ENCODE peak calls at places on chromosome 15, in seven cellular contexts. N is activated T-cell treated with anti-CD3 and anti-CD28 coated beads for 48 hours; V is stimulated activated CD8-positive, alpha-beta memory T cell treated with anti-CD3 and anti-CD28 coated beads, Interleukin-4, amount 100 ng/mL, for 48 hours; X is amniotic epithelial cell; O is dermis microvascular lymphatic vessel endothelial cell; W is RWPE1; T is activated CD4-positive, alpha-beta T cell treated with anti-CD3 and anti-CD28 coated beads for 48 hours. D is an unnamed sample.

GRCh38 chr15:52098328-52098727 is 14.2 kb downstream of the BCL2L10 start:
- DNase-seq in N (no peak), O (no peak), T (no peak), X (peak), V (no peak), W (no peak), D (no peak)

GRCh38 chr15:74294010-74294409 is 57.9 kb downstream of the CCDC33 start:
- DNase-seq in W (no peak), O (no peak), V (no peak), X (no peak), T (no peak), N (no peak), D (no peak)

GRCh38 chr15:91867581-91868026 is 14.1 kb downstream of the SLCO3A1 start:
- DNase-seq in V (no peak), X (peak), W (peak), T (peak), N (no peak), O (no peak), D (no peak)

GRCh38 chr15:45780352-45780751 is 145.5 kb downstream of the SQOR start:
- DNase-seq in O (no peak), W (no peak), X (no peak), N (no peak), T (no peak), V (no peak), D (no peak)

GRCh38 chr15:57458255-57458850 is 82.0 kb downstream of the CGNL1 start:
- DNase-seq in T (no peak), X (no peak), V (no peak), W (no peak), N (no peak), O (no peak), D (no peak)

GRCh38 chr15:79505956-79506355 is 73.8 kb downstream of the MINAR1 start:
- DNase-seq in N (no peak), X (no peak), W (no peak), V (no peak), T (no peak), O (no peak), D (no peak)

GRCh38 chr15:60079210-60079609 is 75.1 kb downstream of the FOXB1 start:
- DNase-seq in O (no peak), N (no peak), X (no peak), V (no peak), T (no peak), W (no peak), D (no peak)

GRCh38 chr15:34336947-34337556 is 529 bp downstream of the SLC12A6 start:
- DNase-seq in N (no peak), V (peak), W (no peak), T (no peak), O (no peak), X (no peak), D (peak)

GRCh38 chr15:60004846-60005351 is 788 bp downstream of the FOXB1 start:
- DNase-seq in O (no peak), N (no peak), T (peak), W (no peak), V (peak), X (no peak), D (no peak)

GRCh38 chr15:67548862-67549651 is 6.6 kb downstream of the MAP2K5 start:
- DNase-seq in N (no peak), W (no peak), X (no peak), V (no peak), O (no peak), T (no peak), D (no peak)

GRCh38 chr15:61367953-61368352 is 138.9 kb upstream of the RORA start:
- DNase-seq in X (no peak), T (no peak), N (no peak), O (no peak), V (no peak), W (no peak), D (no peak)

GRCh38 chr15:91970142-91970541 is 116.6 kb downstream of the SLCO3A1 start:
- DNase-seq in T (no peak), N (no peak), X (no peak), W (no peak), V (no peak), O (no peak), D (no peak)

GRCh38 chr15:64883097-64883581 is 28.6 kb upstream of the ANKDD1A start:
- DNase-seq in N (no peak), W (peak), X (no peak), O (no peak), V (peak), T (peak), D (peak)

GRCh38 chr15:91555307-91555706 is 298.2 kb upstream of the SLCO3A1 start:
- DNase-seq in O (no peak), T (no peak), V (no peak), W (no peak), X (no peak), N (no peak), D (no peak)

GRCh38 chr15:68823561-68823960 is 2.9 kb upstream of the ANP32A start:
- DNase-seq in V (no peak), W (no peak), N (no peak), T (no peak), O (no peak), X (no peak), D (no peak)

GRCh38 chr15:65994832-65995231 is 125.5 kb downstream of the RAB11A start:
- DNase-seq in V (no peak), X (no peak), T (no peak), O (no peak), N (no peak), W (no peak), D (no peak)

GRCh38 chr15:77714023-77714422 is 81.3 kb upstream of the LINGO1 start:
- DNase-seq in N (no peak), T (no peak), X (no peak), V (no peak), O (no peak), W (no peak), D (no peak)

GRCh38 chr15:63638828-63639227 is 41.6 kb downstream of the FBXL22 start:
- DNase-seq in W (no peak), O (no peak), N (no peak), V (no peak), T (no peak), X (no peak), D (no peak)

GRCh38 chr15:75314552-75315290 is 21.1 kb upstream of the COMMD4 start:
- DNase-seq in T (no peak), X (no peak), V (peak), N (no peak), W (no peak), O (no peak), D (no peak)

GRCh38 chr15:51758645-51759044 is 7.2 kb downstream of the TMOD2 start:
- DNase-seq in O (no peak), N (no peak), T (no peak), W (no peak), X (peak), V (no peak), D (no peak)

GRCh38 chr15:57772223-57772957 is 65.9 kb downstream of the POLR2M start:
- DNase-seq in O (no peak), V (no peak), X (peak), N (no peak), T (no peak), W (peak), D (no peak)

GRCh38 chr15:88250826-88251225 is 5.7 kb downstream of the NTRK3 start:
- DNase-seq in N (no peak), O (no peak), W (no peak), X (no peak), T (no peak), V (no peak), D (no peak)

GRCh38 chr15:61141497-61142125 is 87.5 kb downstream of the RORA start:
- DNase-seq in O (no peak), X (no peak), W (no peak), T (no peak), V (no peak), N (no peak), D (no peak)

GRCh38 chr15:64807051-64807749 is 18.2 kb downstream of the PIF1 start:
- DNase-seq in X (no peak), O (no peak), V (no peak), T (no peak), N (no peak), W (no peak), D (no peak)

GRCh38 chr15:67549736-67550135 is 7.2 kb downstream of the MAP2K5 start:
- DNase-seq in O (no peak), V (no peak), X (no peak), W (no peak), T (no peak), N (no peak), D (no peak)

D was measured in stimulated activated naive B cell treated with anti-CD40 and anti-IgM and Interleukin-4, amounts not matched to agents 10 μg/mL and 1 μg/mL and 100 μg/mL, for 72 hours.